ENCODE peak calls at places on chromosomes 6 and 20, in eight cellular contexts. F is uterus; P is T-helper 2 cell; E is HT1080; J is left ventricle myocardium superior; V is omental fat pad; A is effector CD4-positive, alpha-beta T cell; T is stimulated activated CD8-positive, alpha-beta memory T cell treated with anti-CD3 and anti-CD28 coated beads, Interleukin-15, amount 100 ng/mL, for 1 hour. B is an unnamed sample.

GRCh38 chr6:13334953-13335352 is 6.6 kb upstream of the TBC1D7 start:
- DNase-seq in A (no peak), F (no peak), E (peak), P (no peak), V (no peak), T (no peak), J (no peak), B (no peak)

GRCh38 chr6:39952170-39952569 is 17.9 kb upstream of the MOCS1 start:
- DNase-seq in E (no peak), V (no peak), P (no peak), T (no peak), J (no peak), A (no peak), F (no peak), B (no peak)

GRCh38 chr20:56465997-56466396 is 2.4 kb upstream of the RTF2 start:
- DNase-seq in V (no peak), F (no peak), J (no peak), A (no peak), P (no peak), T (no peak), E (no peak), B (no peak)

GRCh38 chr6:155599571-155599970 is 143.9 kb upstream of the NOX3 start:
- DNase-seq in F (no peak), E (no peak), J (no peak), T (no peak), A (no peak), P (no peak), V (no peak), B (no peak)

GRCh38 chr20:54268941-54269340 is 61.1 kb downstream of the PFDN4 start:
- DNase-seq in P (no peak), F (no peak), V (no peak), E (no peak), T (no peak), J (no peak), A (no peak), B (no peak)

GRCh38 chr20:56995635-56996075 is 270.8 kb downstream of the BMP7 start:
- DNase-seq in P (no peak), F (no peak), E (no peak), J (no peak), A (no peak), T (no peak), V (no peak), B (no peak)

GRCh38 chr20:41483553-41483930 is 116.9 kb upstream of the EMILIN3 start:
- DNase-seq in A (no peak), P (no peak), V (no peak), T (no peak), E (peak), F (no peak), J (no peak), B (no peak)

GRCh38 chr6:24766685-24767462 is 7.9 kb upstream of the GMNN start:
- DNase-seq in T (no peak), V (no peak), P (no peak), A (no peak), J (no peak), F (no peak), E (peak), B (no peak)

GRCh38 chr6:167736486-167737204 is 90.1 kb upstream of the AFDN start:
- DNase-seq in T (no peak), P (no peak), V (no peak), J (no peak), E (no peak), F (no peak), A (no peak), B (no peak)

GRCh38 chr6:96394727-96395126 is 126.9 kb upstream of the UFL1 start:
- DNase-seq in A (no peak), J (no peak), F (no peak), E (peak), V (no peak), T (no peak), P (no peak), B (no peak)

GRCh38 chr6:144434308-144434990 is 149.3 kb downstream of the UTRN start:
- DNase-seq in T (no peak), P (no peak), F (no peak), E (peak), J (no peak), V (no peak), A (no peak), B (no peak)

GRCh38 chr6:24064106-24064505 is 61.9 kb upstream of the NRSN1 start:
- DNase-seq in F (no peak), J (no peak), A (no peak), E (peak), T (no peak), V (no peak), P (no peak), B (no peak)

GRCh38 chr20:44736170-44737021 is 9.3 kb upstream of the KCNK15 start:
- DNase-seq in J (no peak), A (no peak), E (peak), T (no peak), F (peak), P (no peak), V (no peak), B (no peak)

GRCh38 chr6:95233879-95234278 is 343.5 kb upstream of the MANEA start:
- DNase-seq in P (no peak), V (no peak), E (no peak), F (no peak), A (no peak), J (no peak), T (no peak), B (no peak)

GRCh38 chr6:142332393-142333080 is 30.7 kb downstream of the ADGRG6 start:
- DNase-seq in J (no peak), V (no peak), A (no peak), T (no peak), P (no peak), E (no peak), F (no peak), B (no peak)

GRCh38 chr6:135322427-135323201 is 141.5 kb downstream of the MYB start:
- DNase-seq in F (no peak), V (no peak), E (no peak), A (no peak), T (no peak), P (no peak), J (no peak), B (no peak)

GRCh38 chr6:79570129-79570801 is 33.0 kb upstream of the LCA5 start:
- DNase-seq in A (no peak), J (no peak), F (no peak), T (no peak), V (no peak), P (no peak), E (peak), B (no peak)

GRCh38 chr6:30685977-30686907 is at the start of gene PPP1R18:
- DNase-seq in E (peak), T (peak), V (no peak), F (peak), A (peak), J (peak), P (peak), B (peak)

GRCh38 chr6:126180585-126180984 is 159.3 kb upstream of the CENPW start:
- DNase-seq in T (no peak), A (no peak), J (no peak), F (no peak), E (peak), V (no peak), P (no peak), B (no peak)

GRCh38 chr6:53020005-53020744 is 25.1 kb upstream of the GSTA4 start:
- DNase-seq in V (no peak), F (no peak), J (no peak), E (no peak), T (no peak), P (no peak), A (no peak), B (no peak)

GRCh38 chr20:40991181-40991889 is 37.3 kb upstream of the TOP1 start:
- DNase-seq in F (no peak), T (no peak), J (no peak), E (peak), P (no peak), A (no peak), V (no peak), B (peak)

GRCh38 chr6:116568111-116568510 is 3.2 kb upstream of the RWDD1 start:
- DNase-seq in F (no peak), E (no peak), V (no peak), P (no peak), J (no peak), A (no peak), T (no peak), B (no peak)

GRCh38 chr6:154156135-154156948 is 117.3 kb downstream of the OPRM1 start:
- DNase-seq in T (peak), J (peak), F (no peak), E (peak), V (no peak), A (peak), P (peak), B (peak)

GRCh38 chr20:36582821-36583220 is 9.4 kb downstream of the TGIF2 start:
- DNase-seq in A (no peak), J (no peak), T (no peak), P (no peak), E (no peak), V (no peak), F (no peak), B (no peak)

GRCh38 chr6:160431791-160432404 is 83.7 kb downstream of the SLC22A3 start:
- DNase-seq in P (no peak), T (no peak), J (no peak), E (no peak), F (no peak), A (no peak), V (no peak), B (no peak)

GRCh38 chr20:48813930-48814546 is 13.8 kb downstream of the PREX1 start:
- DNase-seq in T (no peak), J (no peak), E (no peak), F (no peak), V (no peak), A (no peak), P (no peak), B (no peak)

GRCh38 chr20:33310327-33310899 is 27.4 kb downstream of the BPIFB1 start:
- DNase-seq in J (no peak), T (no peak), V (no peak), F (no peak), P (no peak), A (no peak), E (no peak), B (no peak)

GRCh38 chr6:157184202-157185015 is 138.9 kb downstream of the TMEM242 start:
- DNase-seq in E (peak), A (peak), J (peak), T (peak), F (peak), P (peak), V (peak), B (peak)

GRCh38 chr20:64101731-64102621 is 5.4 kb downstream of the NPBWR2 start:
- DNase-seq in F (no peak), T (peak), P (peak), J (peak), E (no peak), V (no peak), A (peak), B (peak)

GRCh38 chr6:16236648-16237199 is 1.7 kb upstream of the GMPR start:
- DNase-seq in A (no peak), P (no peak), V (no peak), F (no peak), E (peak), J (no peak), T (no peak), B (no peak)

GRCh38 chr6:36623547-36624459 is 29.6 kb downstream of the SRSF3 start:
- DNase-seq in V (peak), J (peak), A (peak), E (peak), T (peak), P (peak), F (peak), B (peak)

GRCh38 chr6:99822741-99823512 is 171.1 kb downstream of the MCHR2 start:
- DNase-seq in V (no peak), T (no peak), P (no peak), J (no peak), E (peak), F (no peak), A (no peak), B (no peak)

GRCh38 chr6:54377776-54378175 is 69.5 kb downstream of the TINAG start:
- DNase-seq in T (no peak), F (no peak), A (no peak), P (no peak), E (no peak), V (no peak), J (no peak), B (no peak)

GRCh38 chr20:3869839-3870634 is 19.1 kb upstream of the PANK2 start:
- DNase-seq in P (no peak), A (no peak), T (no peak), F (no peak), J (no peak), V (no peak), E (no peak), B (no peak)

GRCh38 chr6:130500693-130501092 is 134.9 kb downstream of the TMEM200A start:
- DNase-seq in P (no peak), J (no peak), V (no peak), T (no peak), A (no peak), E (peak), F (no peak), B (no peak)

GRCh38 chr6:19329078-19329477 is 508.1 kb upstream of the ID4 start:
- DNase-seq in A (no peak), T (no peak), J (no peak), V (no peak), P (no peak), F (no peak), E (no peak), B (no peak)

GRCh38 chr20:3222635-3223600 is 13.6 kb downstream of the ITPA start:
- DNase-seq in T (no peak), P (no peak), A (peak), E (no peak), F (no peak), V (no peak), J (peak), B (no peak)

GRCh38 chr6:2127484-2127911 is 117.9 kb downstream of the GMDS start:
- DNase-seq in V (no peak), A (no peak), P (peak), J (peak), T (peak), F (peak), E (no peak), B (peak)

B was measured in lower lobe of right lung.